ENCODE peak calls at places on chromosomes 1 and 21, in five cellular contexts. I, V, U, D and P are unnamed samples.

GRCh38 chr1:204945565-204945977 is 74.9 kb downstream of the NFASC start:
- DNase-seq in I (no peak), D (no peak), U (no peak), V (no peak), P (no peak)

GRCh38 chr1:3431266-3431665 is 23.2 kb upstream of the ARHGEF16 start:
- DNase-seq in U (no peak), D (no peak), I (no peak), V (peak), P (no peak)

GRCh38 chr1:229254910-229255541 is 15.9 kb upstream of the RAB4A start:
- DNase-seq in I (no peak), U (peak), V (no peak), D (no peak), P (no peak)

GRCh38 chr1:81833722-81834121 is 33.0 kb downstream of the ADGRL2 start:
- DNase-seq in I (no peak), U (no peak), V (no peak), D (no peak), P (no peak)

GRCh38 chr1:24069817-24070216 is 42.1 kb downstream of the MYOM3 start:
- DNase-seq in D (no peak), I (no peak), V (no peak), U (no peak), P (no peak)

GRCh38 chr1:29385966-29386365 is 149.6 kb downstream of the PTPRU start:
- DNase-seq in V (no peak), D (no peak), I (no peak), U (no peak), P (no peak)

GRCh38 chr1:174258148-174258550 is 98.8 kb downstream of the RABGAP1L start:
- DNase-seq in U (peak), I (no peak), D (no peak), V (peak), P (no peak)

GRCh38 chr1:11397151-11397902 is 81.6 kb upstream of the DISP3 start:
- DNase-seq in D (no peak), U (no peak), I (no peak), V (no peak), P (no peak)

GRCh38 chr1:234942869-234943501 is 185.7 kb downstream of the TOMM20 start:
- DNase-seq in U (no peak), V (no peak), D (no peak), I (no peak), P (no peak)

GRCh38 chr1:85692730-85693314 is 15.4 kb downstream of the ZNHIT6 start:
- DNase-seq in U (peak), V (no peak), D (no peak), I (no peak), P (no peak)

GRCh38 chr1:92831762-92832536 is at the start of gene RPL5:
- DNase-seq in D (peak), U (peak), V (peak), I (peak), P (peak)

GRCh38 chr1:35564037-35564883 is 6.7 kb downstream of the NCDN start:
- DNase-seq in V (peak), U (peak), D (no peak), I (peak), P (peak)

GRCh38 chr1:153746174-153746573 is 18.3 kb downstream of the INTS3 start:
- DNase-seq in D (no peak), U (no peak), I (no peak), V (no peak), P (no peak)

GRCh38 chr1:153748903-153749302 is 21.1 kb downstream of the INTS3 start:
- DNase-seq in I (no peak), D (no peak), U (no peak), V (no peak), P (no peak)

GRCh38 chr1:153742411-153743142 is 14.7 kb downstream of the INTS3 start:
- DNase-seq in D (peak), V (no peak), U (peak), I (no peak), P (no peak)

GRCh38 chr1:153741946-153742345 is 14.1 kb downstream of the INTS3 start:
- DNase-seq in I (no peak), U (no peak), V (no peak), D (no peak), P (no peak)

GRCh38 chr1:153745417-153745816 is 17.6 kb downstream of the INTS3 start:
- DNase-seq in I (no peak), D (no peak), U (no peak), V (no peak), P (no peak)
- TF ChIP-seq TAF1 in I (no peak), D (no peak), U (no peak), V (no peak), P (no peak)

DNA sequence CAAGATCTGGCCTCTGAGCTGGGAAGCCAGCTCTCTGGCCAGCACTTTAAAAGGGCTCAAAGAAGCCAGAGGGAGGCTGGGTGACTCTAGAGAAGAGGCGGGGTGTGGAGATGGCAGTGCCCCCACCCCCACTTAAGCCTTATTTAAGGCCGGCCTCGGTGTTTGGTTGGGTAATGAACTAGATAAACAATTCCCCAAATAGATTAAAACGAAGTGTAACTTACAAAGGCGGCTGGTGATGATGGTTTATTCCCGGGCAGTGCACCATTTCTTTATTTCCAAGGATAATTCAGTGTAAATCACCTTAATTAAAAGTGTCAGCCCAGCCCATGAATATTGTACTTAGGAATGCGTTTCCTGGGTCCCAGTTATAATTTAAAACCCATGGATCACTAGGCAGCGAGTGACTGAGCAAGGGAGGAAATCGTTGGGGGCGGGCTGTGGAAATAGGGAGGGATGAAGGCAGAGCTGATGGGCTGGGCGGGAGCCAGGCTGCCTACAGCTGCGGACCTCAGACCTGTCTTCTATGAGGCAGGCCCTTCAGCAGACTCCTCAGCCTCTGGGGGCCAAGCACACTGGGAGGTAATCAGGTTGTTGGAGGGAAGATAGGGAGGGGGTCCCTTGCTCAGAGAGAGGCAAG is 54.9 kb downstream of the TMEM53 start:
- DNase-seq in V (no peak), D (no peak), I (no peak), U (no peak), P (no peak)
- TF ChIP-seq TAF1 in V (no peak), D (no peak), I (no peak), U (no peak), P (no peak)

GRCh38 chr1:212460376-212460775 is 27.7 kb downstream of the NENF start:
- DNase-seq in D (no peak), I (no peak), V (no peak), U (no peak), P (no peak)
- TF ChIP-seq TAF1 in D (no peak), I (no peak), V (no peak), U (no peak), P (no peak)

GRCh38 chr21:45857761-45858160 is 123.8 kb upstream of the COL6A1 start:
- DNase-seq in U (no peak), I (no peak), V (no peak), D (no peak), P (no peak)
- TF ChIP-seq TAF1 in U (no peak), I (no peak), V (no peak), D (no peak), P (no peak)

DNA sequence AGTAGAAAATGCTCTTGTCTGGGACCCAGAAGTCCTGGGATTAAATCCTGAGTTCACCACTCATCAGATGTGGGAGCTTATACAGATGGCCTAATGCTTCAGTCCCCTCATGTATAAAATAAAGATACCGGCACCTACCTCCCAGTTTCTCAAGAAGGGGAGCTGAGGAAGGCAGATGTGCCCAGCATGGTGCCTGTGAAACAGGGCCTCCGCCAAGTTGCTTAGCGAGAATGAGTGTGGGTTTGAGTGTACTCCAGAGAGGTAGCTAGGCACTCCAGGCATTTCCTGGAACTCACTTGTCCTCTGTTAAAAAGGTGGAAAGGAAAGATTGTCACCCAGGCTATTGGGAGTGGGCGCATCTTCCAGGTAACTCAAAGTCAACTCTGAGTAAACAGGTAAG is 37.8 kb downstream of the IER5 start:
- DNase-seq in U (no peak), D (no peak), V (no peak), I (no peak), P (no peak)
- TF ChIP-seq TAF1 in U (no peak), D (no peak), V (no peak), I (no peak), P (no peak)

DNA sequence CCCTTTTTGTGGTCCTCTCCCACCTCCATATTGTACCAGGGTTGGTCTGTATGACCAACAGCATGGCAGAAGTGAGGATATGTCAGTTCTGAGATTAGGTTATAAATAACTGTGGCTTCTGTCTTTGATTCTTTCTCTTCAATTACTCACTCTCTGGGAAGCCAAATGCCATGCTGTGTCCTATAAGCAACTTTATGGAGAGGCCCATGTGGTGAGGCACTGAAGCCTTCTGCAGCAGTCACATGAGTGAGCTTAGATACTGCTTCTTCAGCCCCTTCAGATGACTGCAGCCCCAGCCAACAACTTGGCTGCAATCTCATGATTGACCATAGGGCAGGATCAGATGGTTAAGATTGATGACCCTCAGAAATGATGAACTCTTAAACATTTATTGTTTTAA is 34.0 kb upstream of the SAMD13 start:
- DNase-seq in I (no peak), D (no peak), V (no peak), U (no peak), P (no peak)
- TF ChIP-seq TAF1 in I (no peak), D (no peak), V (no peak), U (no peak), P (no peak)

GRCh38 chr1:6727535-6727934 is 25.9 kb upstream of the DNAJC11 start:
- DNase-seq in I (peak), U (peak), V (peak), D (peak), P (peak)
- TF ChIP-seq TAF1 in I (no peak), U (no peak), V (no peak), D (no peak), P (no peak)

GRCh38 chr1:9449106-9449627 is 90.1 kb upstream of the SLC25A33 start:
- DNase-seq in U (peak), V (no peak), D (no peak), I (no peak), P (no peak)
- TF ChIP-seq TAF1 in U (no peak), V (no peak), D (no peak), I (no peak), P (no peak)

GRCh38 chr1:185353124-185353523 is 36.1 kb upstream of the IVNS1ABP start:
- DNase-seq in V (no peak), D (no peak), I (no peak), U (no peak), P (no peak)
- TF ChIP-seq TAF1 in V (no peak), D (no peak), I (no peak), U (no peak), P (no peak)